ENCODE peak calls at places on chromosome 14, in four cellular contexts. P, Z, U and L are unnamed samples.

GRCh38 chr14:69571879-69572633 is 2.6 kb downstream of the CCDC177 start:
- DNase-seq in P (no peak), U (no peak), Z (no peak), L (no peak)

GRCh38 chr14:93032301-93032929 is 83.3 kb downstream of the ITPK1 start:
- DNase-seq in Z (no peak), U (no peak), P (no peak), L (no peak)

GRCh38 chr14:52413729-52414453 is 99.8 kb downstream of the PTGER2 start:
- DNase-seq in U (peak), Z (no peak), P (no peak), L (peak)

GRCh38 chr14:75989134-75989533 is 3.6 kb downstream of the IFT43 start:
- DNase-seq in Z (peak), P (no peak), U (no peak), L (no peak)

GRCh38 chr14:87896393-87897380 is 96.3 kb downstream of the GALC start:
- DNase-seq in U (peak), P (no peak), Z (peak), L (peak)

GRCh38 chr14:60509438-60510253 is 700 bp downstream of the SIX6 start:
- DNase-seq in Z (no peak), U (no peak), P (no peak), L (no peak)

GRCh38 chr14:65961004-65961403 is 525.2 kb upstream of the CCDC196 start:
- DNase-seq in U (peak), P (no peak), Z (peak), L (peak)

GRCh38 chr14:104085032-104085888 is at the start of gene ASPG:
- DNase-seq in P (peak), Z (no peak), U (no peak), L (no peak)

GRCh38 chr14:33307691-33308369 is 369.2 kb downstream of the NPAS3 start:
- DNase-seq in P (no peak), Z (peak), U (no peak), L (peak)

GRCh38 chr14:57747036-57747435 is 118.9 kb downstream of the SLC35F4 start:
- DNase-seq in P (no peak), Z (no peak), U (no peak), L (no peak)

GRCh38 chr14:69117020-69117767 is 35.7 kb downstream of the DCAF5 start:
- DNase-seq in U (no peak), Z (no peak), P (no peak), L (no peak)

GRCh38 chr14:50082784-50083466 is 33.4 kb downstream of the VCPKMT start:
- DNase-seq in P (no peak), U (peak), Z (no peak), L (no peak)

GRCh38 chr14:80266930-80267329 is 55.6 kb upstream of the DIO2 start:
- DNase-seq in Z (no peak), P (no peak), U (no peak), L (no peak)

GRCh38 chr14:102908766-102909455 is 13.6 kb upstream of the AMN start:
- DNase-seq in U (no peak), P (no peak), Z (no peak), L (no peak)

GRCh38 chr14:76104802-76105355 is 46.8 kb upstream of the GPATCH2L start:
- DNase-seq in Z (no peak), U (no peak), P (no peak), L (no peak)

GRCh38 chr14:52080817-52081755 is 12.2 kb upstream of the NID2 start:
- DNase-seq in P (no peak), U (no peak), Z (no peak), L (peak)

GRCh38 chr14:104276435-104276834 is 138.0 kb downstream of the KIF26A start:
- DNase-seq in Z (no peak), P (no peak), U (no peak), L (no peak)

GRCh38 chr14:85252011-85252410 is 277.9 kb upstream of the FLRT2 start:
- DNase-seq in P (no peak), U (no peak), Z (no peak), L (peak)

GRCh38 chr14:91980157-91980556 is 32.7 kb upstream of the FBLN5 start:
- DNase-seq in P (no peak), Z (no peak), U (peak), L (peak)

GRCh38 chr14:75198291-75198933 is 22.0 kb upstream of the TMED10 start:
- DNase-seq in U (no peak), P (no peak), Z (peak), L (no peak)

GRCh38 chr14:97456958-97457357 is 659.8 kb downstream of the VRK1 start:
- DNase-seq in U (peak), P (no peak), Z (no peak), L (no peak)

DNA sequence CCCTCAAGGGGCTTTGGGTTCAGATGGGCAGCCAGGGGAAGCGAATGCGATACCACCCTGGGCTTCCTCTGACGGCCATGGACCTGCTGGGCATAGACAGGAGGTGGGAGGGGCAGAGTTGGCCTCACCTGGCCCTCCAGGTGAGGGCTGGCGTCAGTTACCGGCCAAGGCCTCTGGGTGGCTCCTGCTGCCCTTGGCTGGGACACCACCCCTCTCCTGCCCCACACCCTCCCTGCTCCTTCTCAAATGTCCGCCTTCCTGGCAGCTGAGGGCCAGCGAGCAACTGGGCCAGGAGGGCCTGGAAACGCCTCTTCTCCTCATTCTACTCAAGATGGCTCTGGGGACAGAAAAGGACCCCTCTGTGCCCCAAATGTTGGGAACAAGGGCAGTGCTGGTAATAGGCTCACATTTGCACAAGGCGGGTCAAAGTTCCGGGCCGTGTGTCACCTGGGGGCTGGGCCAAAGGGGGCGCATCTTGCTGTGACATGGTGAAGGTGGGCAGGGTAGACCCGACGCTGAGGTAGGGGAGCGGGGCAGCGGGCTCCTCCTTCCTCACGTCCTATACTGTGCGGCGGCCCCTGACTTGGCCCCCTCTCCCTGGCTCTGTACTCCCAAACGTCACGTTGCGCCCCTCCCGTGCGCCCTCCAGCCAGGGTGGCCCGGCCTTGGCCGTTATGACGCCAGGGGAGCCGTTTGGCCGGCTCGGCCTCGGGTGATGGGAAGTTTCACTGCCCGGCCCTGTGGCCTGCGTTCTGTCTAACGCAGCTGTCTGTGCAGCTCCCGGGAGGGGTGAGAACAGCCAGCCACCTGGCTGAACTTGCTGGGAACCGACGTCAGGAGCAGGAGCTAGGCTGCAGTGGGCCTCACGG is 18.1 kb upstream of the DLK1 start:
- DNase-seq in Z (peak), U (no peak), P (peak), L (no peak)
- TF ChIP-seq CTCF in Z (no peak), U (no peak), P (no peak), L (peak)

GRCh38 chr14:54814076-54814475 is 88.5 kb downstream of the GCH1 start:
- DNase-seq in Z (no peak), U (peak), P (no peak), L (no peak)
- TF ChIP-seq CTCF in Z (no peak), U (peak), P (no peak), L (peak)

DNA sequence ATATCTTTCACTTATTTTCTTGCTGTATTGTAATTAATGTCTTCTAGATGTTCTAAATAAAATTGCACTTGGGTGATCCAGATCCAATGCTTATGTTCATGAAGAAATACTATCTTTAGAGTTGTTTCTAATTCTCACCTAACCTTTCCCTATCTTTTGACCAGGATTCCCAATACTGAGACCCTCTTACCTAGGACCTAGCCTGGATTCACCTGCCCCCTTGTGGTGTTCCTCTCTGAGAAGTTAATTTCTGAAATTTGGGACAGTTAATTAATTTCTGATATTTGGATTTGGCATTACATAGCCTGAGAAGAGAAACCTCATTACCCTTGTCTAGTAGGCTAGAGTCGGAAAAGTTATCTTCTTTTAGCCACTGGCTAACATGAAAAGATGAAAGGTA is 29.5 kb downstream of the FOXA1 start:
- DNase-seq in P (no peak), U (no peak), Z (no peak), L (no peak)
- TF ChIP-seq CTCF in P (no peak), U (no peak), Z (no peak), L (peak)

GRCh38 chr14:82872494-82872893 is 1338.8 kb upstream of the SEL1L start:
- DNase-seq in Z (no peak), P (no peak), U (peak), L (no peak)
- TF ChIP-seq CTCF in Z (no peak), P (no peak), U (peak), L (no peak)

DNA sequence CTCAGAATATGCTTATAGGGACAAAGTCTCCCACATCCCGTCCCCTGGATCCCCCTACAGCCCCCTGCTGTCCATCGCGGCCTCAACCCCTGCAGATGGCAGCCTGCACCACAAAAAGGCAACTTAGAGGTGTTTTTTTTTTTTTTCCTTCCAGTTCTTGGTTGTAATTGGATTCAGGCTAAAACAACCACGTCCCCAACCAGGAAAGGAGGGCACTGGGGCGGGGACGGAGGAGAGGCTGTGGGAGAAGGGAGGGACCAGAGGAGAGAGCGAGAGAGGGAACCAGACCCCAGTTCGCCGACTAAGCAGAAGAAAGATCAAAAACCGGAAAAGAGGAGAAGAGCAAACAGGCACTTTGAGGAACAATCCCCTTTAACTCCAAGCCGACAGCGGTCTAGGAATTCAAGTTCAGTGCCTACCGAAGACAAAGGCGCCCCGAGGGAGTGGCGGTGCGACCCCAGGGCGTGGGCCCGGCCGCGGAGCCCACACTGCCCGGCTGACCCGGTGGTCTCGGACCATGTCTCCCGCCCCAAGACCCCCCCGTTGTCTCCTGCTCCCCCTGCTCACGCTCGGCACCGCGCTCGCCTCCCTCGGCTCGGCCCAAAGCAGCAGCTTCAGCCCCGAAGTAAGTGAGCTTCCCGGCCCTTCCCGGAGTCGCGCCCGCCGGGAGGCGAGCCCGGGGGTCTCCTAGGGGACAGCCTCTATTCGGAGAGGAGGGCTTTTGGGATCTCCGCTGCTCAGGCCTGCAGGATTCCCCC is at the start of gene MMP14:
- DNase-seq in U (no peak), Z (peak), P (no peak), L (peak)
- TF ChIP-seq CTCF in U (no peak), Z (peak), P (no peak), L (peak)

GRCh38 chr14:64764641-64765520 is 60.7 kb downstream of the PLEKHG3 start:
- DNase-seq in Z (peak), U (peak), P (peak), L (peak)
- TF ChIP-seq CTCF in Z (peak), U (peak), P (peak), L (peak)

GRCh38 chr14:59422069-59422881 is 42.9 kb downstream of the GPR135 start:
- DNase-seq in P (no peak), U (no peak), Z (no peak), L (no peak)
- TF ChIP-seq CTCF in P (no peak), U (peak), Z (peak), L (peak)